ENCODE peak calls at places on chromosomes 1 and 21, in eight cellular contexts. One of them, this sample, is unnamed.

GRCh38 chr1:17181785-17182464 is 23.0 kb upstream of the PADI1 start:
- DNase-seq in A673: no peak
- DNase-seq in NCI-H1105 treated with DMSO at 0.1 percent for 48 hours: no peak
- DNase-seq in NCI-H2029: no peak
- DNase-seq in ELF-1: peak; percentile 63
- DNase-seq in hepatocyte: no peak
- DNase-seq in dorsolateral prefrontal cortex: no peak
- DNase-seq in activated T-cell treated with anti-CD3 and anti-CD28 coated beads, Interleukin-2, amount 50 U/mL, for 72 hours: no peak
- DNase-seq in this sample: no peak

GRCh38 chr21:29613877-29614276 is 315.2 kb downstream of the BACH1 start:
- DNase-seq in NCI-H1105 treated with DMSO at 0.1 percent for 48 hours: no peak
- DNase-seq in NCI-H2029: no peak
- DNase-seq in hepatocyte: no peak
- DNase-seq in ELF-1: no peak
- DNase-seq in dorsolateral prefrontal cortex: no peak
- DNase-seq in A673: no peak
- DNase-seq in activated T-cell treated with anti-CD3 and anti-CD28 coated beads, Interleukin-2, amount 50 U/mL, for 72 hours: no peak
- DNase-seq in this sample: no peak

GRCh38 chr1:183385746-183386145 is 32.4 kb downstream of the NMNAT2 start:
- DNase-seq in ELF-1: peak; percentile 76
- DNase-seq in A673: no peak
- DNase-seq in dorsolateral prefrontal cortex: no peak
- DNase-seq in activated T-cell treated with anti-CD3 and anti-CD28 coated beads, Interleukin-2, amount 50 U/mL, for 72 hours: no peak
- DNase-seq in NCI-H2029: no peak
- DNase-seq in hepatocyte: no peak
- DNase-seq in NCI-H1105 treated with DMSO at 0.1 percent for 48 hours: no peak
- DNase-seq in this sample: no peak

GRCh38 chr1:200786792-200787191 is 48.1 kb downstream of the CAMSAP2 start:
- DNase-seq in ELF-1: no peak
- DNase-seq in NCI-H1105 treated with DMSO at 0.1 percent for 48 hours: no peak
- DNase-seq in NCI-H2029: no peak
- DNase-seq in activated T-cell treated with anti-CD3 and anti-CD28 coated beads, Interleukin-2, amount 50 U/mL, for 72 hours: no peak
- DNase-seq in dorsolateral prefrontal cortex: no peak
- DNase-seq in hepatocyte: no peak
- DNase-seq in A673: no peak
- DNase-seq in this sample: no peak

GRCh38 chr1:151372411-151372934 is at the start of gene SELENBP1:
- DNase-seq in activated T-cell treated with anti-CD3 and anti-CD28 coated beads, Interleukin-2, amount 50 U/mL, for 72 hours: no peak
- DNase-seq in A673: no peak
- DNase-seq in NCI-H1105 treated with DMSO at 0.1 percent for 48 hours: peak; percentile 92
- DNase-seq in dorsolateral prefrontal cortex: peak; percentile 55
- DNase-seq in ELF-1: peak; percentile 83
- DNase-seq in hepatocyte: peak; percentile 91
- DNase-seq in NCI-H2029: peak; percentile 89
- DNase-seq in this sample: peak; percentile 70

GRCh38 chr1:11727119-11727518 is 8.8 kb upstream of the AGTRAP start:
- DNase-seq in ELF-1: no peak
- DNase-seq in hepatocyte: no peak
- DNase-seq in dorsolateral prefrontal cortex: no peak
- DNase-seq in NCI-H1105 treated with DMSO at 0.1 percent for 48 hours: no peak
- DNase-seq in A673: no peak
- DNase-seq in activated T-cell treated with anti-CD3 and anti-CD28 coated beads, Interleukin-2, amount 50 U/mL, for 72 hours: no peak
- DNase-seq in NCI-H2029: no peak
- DNase-seq in this sample: no peak

GRCh38 chr1:84887261-84887934 is 5.6 kb downstream of the LPAR3 start:
- DNase-seq in activated T-cell treated with anti-CD3 and anti-CD28 coated beads, Interleukin-2, amount 50 U/mL, for 72 hours: no peak
- DNase-seq in ELF-1: no peak
- DNase-seq in A673: no peak
- DNase-seq in dorsolateral prefrontal cortex: no peak
- DNase-seq in NCI-H2029: no peak
- DNase-seq in NCI-H1105 treated with DMSO at 0.1 percent for 48 hours: no peak
- DNase-seq in hepatocyte: no peak
- DNase-seq in this sample: peak; percentile 72

GRCh38 chr1:207825296-207825695 is 73.4 kb downstream of the CD46 start:
- DNase-seq in hepatocyte: no peak
- DNase-seq in dorsolateral prefrontal cortex: no peak
- DNase-seq in activated T-cell treated with anti-CD3 and anti-CD28 coated beads, Interleukin-2, amount 50 U/mL, for 72 hours: no peak
- DNase-seq in NCI-H1105 treated with DMSO at 0.1 percent for 48 hours: no peak
- DNase-seq in A673: no peak
- DNase-seq in NCI-H2029: no peak
- DNase-seq in ELF-1: no peak
- DNase-seq in this sample: no peak

GRCh38 chr1:65170511-65171142 is 22.6 kb downstream of the AK4 start:
- DNase-seq in NCI-H2029: no peak
- DNase-seq in ELF-1: peak; percentile 19
- DNase-seq in NCI-H1105 treated with DMSO at 0.1 percent for 48 hours: no peak
- DNase-seq in A673: no peak
- DNase-seq in hepatocyte: peak; percentile 49
- DNase-seq in dorsolateral prefrontal cortex: no peak
- DNase-seq in activated T-cell treated with anti-CD3 and anti-CD28 coated beads, Interleukin-2, amount 50 U/mL, for 72 hours: no peak
- DNase-seq in this sample: peak; percentile 75